ENCODE peak calls at places on chromosomes 3 and 15, in six cellular contexts. Y is tibial nerve; Q is CD8-positive, alpha-beta T cell; P is CD8-positive, alpha-beta memory T cell; J is IMR-90; C is HepG2. V is an unnamed sample.

GRCh38 chr3:74711913-74712512 is 97.6 kb upstream of the CNTN3 start:
- DNase-seq in Y (no peak), Q (no peak), P (no peak), J (no peak), C (no peak), V (no peak)

GRCh38 chr15:40430271-40430805 is 10.4 kb upstream of the BAHD1 start:
- DNase-seq in Y (no peak), Q (no peak), P (no peak), J (peak; percentile 11), C (no peak), V (no peak)

GRCh38 chr15:80820092-80820491 is 40.9 kb downstream of the CEMIP start:
- DNase-seq in Y (no peak), Q (no peak), P (no peak), J (no peak), C (no peak), V (no peak)

GRCh38 chr3:186471781-186472180 is 72.4 kb downstream of the CRYGS start:
- DNase-seq in Y (no peak), Q (no peak), P (no peak), J (no peak), C (no peak), V (no peak)

GRCh38 chr3:100089802-100090668 is 24.3 kb downstream of the FILIP1L start:
- DNase-seq in Y (no peak), Q (no peak), P (no peak), J (peak; percentile 69), C (peak; percentile 67), V (no peak)

GRCh38 chr15:52010633-52011595 is 8.1 kb upstream of the MAPK6 start:
- DNase-seq in Y (no peak), Q (no peak), P (no peak), J (peak; percentile 97), C (peak; percentile 39), V (no peak)

GRCh38 chr3:359672-360071 is 163.1 kb downstream of the CHL1 start:
- DNase-seq in Y (no peak), Q (no peak), P (no peak), J (no peak), C (no peak), V (no peak)

GRCh38 chr3:178513539-178514410 is 22.5 kb upstream of the KCNMB2 start:
- DNase-seq in Y (no peak), Q (no peak), P (no peak), J (no peak), C (no peak), V (no peak)

GRCh38 chr3:48130321-48130881 is 57.8 kb downstream of the CDC25A start:
- DNase-seq in Y (peak; percentile 52), Q (no peak), P (no peak), J (peak; percentile 96), C (no peak), V (no peak)

GRCh38 chr15:93164409-93164808 is 75.4 kb upstream of the RGMA start:
- DNase-seq in Y (no peak), Q (no peak), P (peak; percentile 31), J (no peak), C (no peak), V (no peak)

GRCh38 chr3:174495231-174495755 is 363.8 kb upstream of the NAALADL2 start:
- DNase-seq in Y (no peak), Q (no peak), P (no peak), J (peak; percentile 8), C (no peak), V (no peak)

GRCh38 chr15:92666780-92667179 is 11.2 kb upstream of the FAM174B start:
- DNase-seq in Y (peak; percentile 57), Q (no peak), P (no peak), J (no peak), C (no peak), V (no peak)

GRCh38 chr3:134419214-134419965 is 45.1 kb upstream of the AMOTL2 start:
- DNase-seq in Y (no peak), Q (no peak), P (no peak), J (no peak), C (peak; percentile 96), V (no peak)

GRCh38 chr3:70816346-70816745 is 503.9 kb upstream of the MDFIC2 start:
- DNase-seq in Y (no peak), Q (no peak), P (no peak), J (no peak), C (no peak), V (no peak)

GRCh38 chr3:78754066-78754743 is 1013.6 kb downstream of the ROBO1 start:
- DNase-seq in Y (no peak), Q (no peak), P (no peak), J (peak; percentile 73), C (peak; percentile 84), V (no peak)

GRCh38 chr15:46677491-46677890 is 1039.8 kb upstream of the SEMA6D start:
- DNase-seq in Y (no peak), Q (no peak), P (no peak), J (no peak), C (no peak), V (no peak)

GRCh38 chr3:17143893-17144664 is 259.3 kb downstream of the PLCL2 start:
- DNase-seq in Y (no peak), Q (no peak), P (no peak), J (no peak), C (no peak), V (no peak)

GRCh38 chr3:150521458-150521857 is 24.8 kb downstream of the SERP1 start:
- DNase-seq in Y (no peak), Q (no peak), P (no peak), J (no peak), C (no peak), V (no peak)

GRCh38 chr3:19907523-19907922 is 26.5 kb downstream of the EFHB start:
- DNase-seq in Y (no peak), Q (no peak), P (no peak), J (no peak), C (no peak), V (no peak)

GRCh38 chr3:196217307-196218154 is 1.2 kb downstream of the SLC51A start:
- DNase-seq in Y (no peak), Q (no peak), P (no peak), J (no peak), C (no peak), V (no peak)

GRCh38 chr15:89495638-89496145 is 691 bp downstream of the RHCG start:
- DNase-seq in Y (no peak), Q (no peak), P (no peak), J (no peak), C (no peak), V (no peak)

GRCh38 chr3:37945803-37946530 is 44.6 kb upstream of the VILL start:
- DNase-seq in Y (no peak), Q (no peak), P (no peak), J (peak; percentile 67), C (no peak), V (no peak)

GRCh38 chr15:66835558-66835878 is 133.5 kb downstream of the SMAD6 start:
- DNase-seq in Y (no peak), Q (no peak), P (no peak), J (peak; percentile 19), C (no peak), V (no peak)

GRCh38 chr15:94910166-94910565 is 678.8 kb downstream of the MCTP2 start:
- DNase-seq in Y (no peak), Q (no peak), P (no peak), J (no peak), C (no peak), V (no peak)

GRCh38 chr15:94909510-94909909 is 678.1 kb downstream of the MCTP2 start:
- DNase-seq in Y (no peak), Q (no peak), P (no peak), J (no peak), C (no peak), V (no peak)

GRCh38 chr15:94912760-94913159 is 681.4 kb downstream of the MCTP2 start:
- DNase-seq in Y (no peak), Q (no peak), P (no peak), J (no peak), C (no peak), V (no peak)
- H3K9me3 ChIP-seq in Y (peaks cover 16% of the 10 kb centered on the region), Q (no peaks in the 10 kb centered on the region), P (no peaks in the 10 kb centered on the region), J (peaks cover 14% of the 10 kb centered on the region), C (peaks cover 83% of the 10 kb centered on the region), V (peaks cover 2% of the 10 kb centered on the region)

DNA sequence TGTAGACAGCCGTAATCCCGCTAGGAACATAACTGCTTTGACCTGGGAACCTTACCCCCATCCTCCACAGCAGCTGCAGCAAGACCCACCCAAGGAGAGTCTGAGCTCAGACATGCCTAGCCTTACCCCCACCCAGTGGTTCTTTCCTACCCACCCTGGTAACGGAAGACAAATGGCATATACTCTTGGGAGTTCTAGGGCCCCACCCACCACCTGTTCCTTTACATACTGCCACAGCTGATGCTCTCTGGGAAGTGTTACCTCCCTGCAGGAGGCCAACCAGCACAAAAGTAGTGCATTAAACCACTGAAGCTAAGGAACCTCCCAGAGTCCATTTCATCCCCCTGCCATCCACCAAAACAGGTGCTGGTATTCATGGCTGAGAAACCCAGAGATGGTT is 50.6 kb upstream of the AZI2 start:
- DNase-seq in Y (no peak), Q (no peak), P (no peak), J (no peak), C (no peak), V (no peak)
- H3K9me3 ChIP-seq in Y (peaks cover 47% of the 10 kb centered on the region), Q (no peaks in the 10 kb centered on the region), P (peaks cover 13% of the 10 kb centered on the region), J (peaks cover 9% of the 10 kb centered on the region), C (peaks cover 74% of the 10 kb centered on the region), V (peaks cover 7% of the 10 kb centered on the region)

GRCh38 chr15:20348291-20348899 is 193.2 kb downstream of the GOLGA6L6 start:
- DNase-seq in Y (no peak), Q (no peak), P (no peak), J (no peak), C (no peak), V (no peak)
- H3K9me3 ChIP-seq in Y (peaks cover 7% of the 10 kb centered on the region), Q (no peaks in the 10 kb centered on the region), P (no peaks in the 10 kb centered on the region), J (peaks cover 84% of the 10 kb centered on the region), C (peaks cover 36% of the 10 kb centered on the region), V (no peaks in the 10 kb centered on the region)

GRCh38 chr3:189790658-189791057 is 159.5 kb downstream of the TP63 start:
- DNase-seq in Y (no peak), Q (no peak), P (no peak), J (no peak), C (no peak), V (no peak)

GRCh38 chr3:189789432-189789831 is 158.2 kb downstream of the TP63 start:
- DNase-seq in Y (no peak), Q (no peak), P (no peak), J (no peak), C (no peak), V (no peak)

GRCh38 chr3:189786479-189787064 is 155.4 kb downstream of the TP63 start:
- DNase-seq in Y (no peak), Q (no peak), P (no peak), J (no peak), C (no peak), V (no peak)

GRCh38 chr3:189787191-189787590 is 156.0 kb downstream of the TP63 start:
- DNase-seq in Y (no peak), Q (no peak), P (no peak), J (no peak), C (no peak), V (no peak)

GRCh38 chr3:189787622-189788021 is 156.4 kb downstream of the TP63 start:
- DNase-seq in Y (no peak), Q (no peak), P (no peak), J (peak; percentile 45), C (no peak), V (no peak)
- H3K9me3 ChIP-seq in Y (no peaks in the 10 kb centered on the region), Q (no peaks in the 10 kb centered on the region), P (no peaks in the 10 kb centered on the region), J (no peaks in the 10 kb centered on the region), C (no peaks in the 10 kb centered on the region), V (no peaks in the 10 kb centered on the region)